ENCODE peak calls at places on chromosome 3, in five cellular contexts. O is A549, S is psoas muscle, A is heart left ventricle, E is GM23338. Z is an unnamed sample.

GRCh38 chr3:54659347-54659746 is 268.5 kb downstream of the LRTM1 start:
- DNase-seq in O (no peak), S (no peak), A (no peak), E (no peak), Z (no peak)

GRCh38 chr3:11238880-11239279 is 33.3 kb upstream of the ATG7 start:
- DNase-seq in O (no peak), S (no peak), A (no peak), E (no peak), Z (no peak)

GRCh38 chr3:123154346-123154985 is 47.3 kb upstream of the SEC22A start:
- DNase-seq in O (no peak), S (no peak), A (no peak), E (no peak), Z (no peak)

GRCh38 chr3:72270072-72270611 is 485.2 kb upstream of the PROK2 start:
- DNase-seq in O (peak), S (peak), A (peak), E (no peak), Z (peak)

GRCh38 chr3:116444819-116445290 is 432 bp downstream of the LSAMP start:
- DNase-seq in O (no peak), S (peak), A (no peak), E (peak), Z (peak)

GRCh38 chr3:179933872-179934271 is 102.9 kb downstream of the PEX5L start:
- DNase-seq in O (no peak), S (no peak), A (no peak), E (no peak), Z (no peak)

GRCh38 chr3:122952509-122952908 is 75.1 kb downstream of the SEMA5B start:
- DNase-seq in O (peak), S (no peak), A (no peak), E (peak), Z (no peak)

GRCh38 chr3:71201939-71202338 is 381.6 kb downstream of the FOXP1 start:
- DNase-seq in O (no peak), S (peak), A (peak), E (peak), Z (no peak)

GRCh38 chr3:134710313-134710680 is 59.5 kb upstream of the KY start:
- DNase-seq in O (no peak), S (no peak), A (no peak), E (no peak), Z (no peak)

GRCh38 chr3:63441262-63441661 is 163.2 kb downstream of the SYNPR start:
- DNase-seq in O (no peak), S (no peak), A (no peak), E (no peak), Z (no peak)

GRCh38 chr3:146966124-146966523 is 361.0 kb upstream of the PLSCR5 start:
- DNase-seq in O (no peak), S (no peak), A (no peak), E (peak), Z (no peak)

GRCh38 chr3:194220776-194221735 is 85.1 kb downstream of the HES1 start:
- DNase-seq in O (no peak), S (no peak), A (no peak), E (no peak), Z (no peak)

GRCh38 chr3:65974505-65974904 is 64.2 kb downstream of the MAGI1 start:
- DNase-seq in O (no peak), S (no peak), A (no peak), E (peak), Z (no peak)

GRCh38 chr3:181707980-181708379 is 3.7 kb upstream of the SOX2 start:
- DNase-seq in O (no peak), S (no peak), A (no peak), E (peak), Z (no peak)

GRCh38 chr3:181712190-181712504 is 422 bp downstream of the SOX2 start:
- DNase-seq in O (no peak), S (no peak), A (no peak), E (no peak), Z (no peak)

GRCh38 chr3:181710581-181711255 is 1.0 kb upstream of the SOX2 start:
- DNase-seq in O (peak), S (no peak), A (no peak), E (peak), Z (no peak)

GRCh38 chr3:181711325-181712135 is at the start of gene SOX2:
- DNase-seq in O (peak), S (peak), A (no peak), E (peak), Z (no peak)

GRCh38 chr3:181709537-181710279 is 2.0 kb upstream of the SOX2 start:
- DNase-seq in O (peak), S (peak), A (peak), E (peak), Z (peak)
- TF ChIP-seq CTCF in O (peak), S (peak), A (peak), E (peak), Z (peak)

GRCh38 chr3:196122688-196123046 is 40.8 kb upstream of the TFRC start:
- DNase-seq in O (no peak), S (no peak), A (no peak), E (no peak), Z (no peak)
- H3K27ac ChIP-seq in O (no peak), S (no peak), A (no peak), E (no peak), Z (no peak)

DNA sequence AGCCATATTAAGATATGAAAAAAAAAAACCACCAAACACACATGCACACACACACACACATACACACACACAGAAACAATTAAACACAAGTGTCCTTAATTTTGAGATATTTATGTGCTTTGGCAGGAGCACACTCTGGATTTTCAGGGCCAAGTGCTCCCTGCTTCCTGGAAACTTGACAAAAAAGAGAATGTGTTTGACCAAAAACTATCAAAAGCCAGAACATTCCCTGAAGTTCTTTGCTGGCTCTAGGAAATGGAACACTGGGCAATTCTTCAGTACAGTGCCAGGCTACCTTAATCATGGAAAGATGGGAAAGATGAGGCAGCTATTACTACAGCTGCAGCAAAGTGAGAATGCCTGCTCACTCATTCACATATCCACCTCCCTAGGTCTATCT is 44.6 kb downstream of the P3H2 start:
- DNase-seq in O (no peak), S (no peak), A (no peak), E (no peak), Z (no peak)
- TF ChIP-seq CTCF in O (no peak), S (no peak), A (no peak), E (no peak), Z (no peak)

DNA sequence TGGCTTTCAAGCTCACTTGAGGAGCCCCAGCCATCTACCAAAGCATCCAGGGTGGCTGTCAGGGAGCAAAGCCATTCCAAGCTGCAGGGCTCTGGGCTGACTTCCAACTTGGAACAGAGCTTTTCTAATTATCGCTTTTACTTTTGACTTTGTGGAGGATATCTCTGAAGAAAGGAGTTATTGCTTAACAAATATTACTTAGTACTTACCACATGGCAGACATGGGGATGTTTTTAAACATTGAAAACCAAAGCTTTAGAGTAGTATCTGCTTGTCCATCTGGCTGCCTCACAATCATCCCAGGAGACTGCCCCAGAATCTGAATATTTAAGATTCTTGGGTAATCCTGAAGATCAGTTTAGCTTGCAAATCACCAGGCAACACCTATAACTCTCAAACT is 8.9 kb downstream of the TAGLN3 start:
- DNase-seq in O (no peak), S (no peak), A (no peak), E (no peak), Z (no peak)
- H3K27ac ChIP-seq in O (no peak), S (no peak), A (no peak), E (no peak), Z (no peak)

GRCh38 chr3:28077566-28077965 is 163.9 kb upstream of the CMC1 start:
- DNase-seq in O (peak), S (peak), A (no peak), E (peak), Z (peak)
- TF ChIP-seq CTCF in O (no peak), S (no peak), A (peak), E (no peak), Z (no peak)

GRCh38 chr3:112463250-112463649 is 36.0 kb downstream of the BTLA start:
- DNase-seq in O (no peak), S (no peak), A (no peak), E (no peak), Z (no peak)
- H3K27ac ChIP-seq in O (no peak), S (no peak), A (no peak), E (no peak), Z (no peak)

DNA sequence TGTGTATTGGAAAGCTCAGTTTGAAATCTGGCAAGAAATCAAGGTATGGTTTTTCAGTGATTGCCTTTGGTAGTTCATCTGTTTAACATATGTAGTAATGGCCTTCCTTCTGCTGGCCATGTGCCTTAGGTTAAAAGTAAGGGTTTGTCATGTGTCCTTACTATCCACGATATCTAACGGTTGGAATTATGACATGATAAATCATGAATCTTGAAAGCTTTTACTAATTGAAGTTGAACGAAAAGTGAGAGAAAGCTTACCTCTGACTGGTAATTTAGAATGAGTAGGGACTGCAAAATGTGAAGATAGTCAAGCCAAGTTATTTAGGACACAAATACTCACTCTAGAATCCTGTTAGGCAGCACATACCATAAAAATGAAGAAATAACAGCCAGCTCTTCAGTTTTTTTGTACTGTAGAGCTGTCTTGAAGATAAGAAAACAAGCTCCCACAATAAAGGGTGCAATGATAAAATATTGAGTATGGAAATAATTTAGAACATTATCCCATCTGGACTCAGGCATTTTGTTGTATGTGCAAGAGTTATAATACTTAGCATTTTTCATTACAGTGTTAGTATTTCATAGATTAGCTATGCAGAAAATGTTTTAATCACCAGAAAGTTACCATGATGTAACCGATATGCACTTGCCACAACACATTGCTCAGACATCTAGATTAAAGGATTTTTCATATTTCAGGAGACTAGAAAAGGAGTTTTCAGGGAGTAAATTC is 303.4 kb downstream of the ZNF385D start:
- DNase-seq in O (no peak), S (no peak), A (no peak), E (no peak), Z (no peak)
- TF ChIP-seq CTCF in O (no peak), S (no peak), A (no peak), E (no peak), Z (no peak)

DNA sequence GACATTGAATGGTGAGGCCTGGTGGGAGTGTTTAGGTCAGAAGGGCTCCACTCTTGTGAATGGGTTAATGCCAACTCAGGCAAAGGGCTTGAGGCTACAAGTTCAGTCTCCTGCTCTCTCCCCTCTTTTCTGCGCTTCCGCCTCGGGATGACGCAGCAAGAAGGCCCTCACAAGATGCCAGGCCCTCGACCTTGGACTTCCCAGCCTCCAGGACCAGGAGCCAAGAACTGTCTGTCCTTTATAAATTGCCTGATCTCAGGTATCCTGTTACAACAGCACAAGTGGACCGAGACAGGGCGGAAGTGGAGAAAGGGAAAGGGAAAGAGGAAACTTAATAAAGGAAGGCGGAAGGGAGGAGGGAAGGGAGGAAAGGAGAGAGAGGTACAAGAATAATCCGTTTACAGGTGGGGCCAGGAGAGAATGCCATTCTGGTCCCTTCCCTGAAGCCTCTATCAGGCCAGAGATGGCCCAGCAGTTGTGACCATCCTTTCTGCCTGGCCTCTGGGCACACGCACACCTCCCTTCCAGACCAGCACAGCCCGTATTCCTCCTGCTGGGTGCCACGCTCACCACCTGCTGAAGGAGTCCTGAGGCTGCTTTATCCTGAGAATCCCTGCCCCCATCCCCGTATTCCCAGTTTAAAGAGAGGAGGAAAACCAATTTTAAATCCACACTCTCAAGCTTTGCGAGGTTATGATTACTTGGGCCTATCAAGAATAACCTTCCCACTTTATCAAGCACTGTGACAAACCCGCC is 64.2 kb downstream of the OXNAD1 start:
- DNase-seq in O (no peak), S (no peak), A (no peak), E (no peak), Z (no peak)
- H3K27ac ChIP-seq in O (no peak), S (peak), A (no peak), E (no peak), Z (no peak)

DNA sequence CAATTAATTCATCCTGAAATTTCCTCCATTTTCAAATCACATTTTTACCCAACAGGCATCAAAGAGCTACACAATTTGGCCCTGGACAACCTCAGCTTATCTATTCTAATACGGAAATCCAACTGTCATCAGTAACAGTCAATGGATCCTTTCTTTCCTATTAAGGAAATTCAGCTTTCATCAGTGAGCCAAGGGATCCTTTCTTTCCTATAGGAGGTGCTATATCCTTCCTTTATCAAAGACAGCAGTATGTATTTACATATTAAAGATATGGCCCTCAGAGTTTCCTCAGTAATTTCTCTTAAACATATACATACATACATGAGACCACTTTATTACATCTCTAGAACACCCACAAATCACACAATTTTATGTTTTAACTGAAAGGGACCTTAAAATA is 10.1 kb downstream of the DHX36 start:
- DNase-seq in O (no peak), S (no peak), A (no peak), E (peak), Z (no peak)
- TF ChIP-seq CTCF in O (no peak), S (no peak), A (no peak), E (peak), Z (no peak)